ENCODE peak calls at places on chromosomes 1 and 21, in four cellular contexts. S is IMR-90, B is breast epithelium, Q is transverse colon. Y is an unnamed sample.

GRCh38 chr1:212760126-212760823 is 31.3 kb downstream of the NSL1 start:
- DNase-seq in S (no peak), B (no peak), Q (peak), Y (no peak)

GRCh38 chr21:42317826-42318746 is 2.9 kb upstream of the TFF3 start:
- DNase-seq in S (no peak), B (no peak), Q (no peak), Y (no peak)

GRCh38 chr1:168926236-168926635 is 180.3 kb upstream of the ATP1B1 start:
- DNase-seq in S (no peak), B (no peak), Q (no peak), Y (no peak)

GRCh38 chr1:8423702-8424538 is 106.0 kb downstream of the SLC45A1 start:
- DNase-seq in S (peak), B (no peak), Q (peak), Y (no peak)

GRCh38 chr1:17420361-17420760 is 19.1 kb downstream of the RCC2 start:
- DNase-seq in S (no peak), B (no peak), Q (no peak), Y (no peak)

GRCh38 chr1:11918779-11919519 is 7.3 kb downstream of the KIAA2013 start:
- DNase-seq in S (peak), B (peak), Q (no peak), Y (peak)

GRCh38 chr1:99872063-99872462 is 21.9 kb downstream of the AGL start:
- DNase-seq in S (no peak), B (no peak), Q (no peak), Y (no peak)

GRCh38 chr1:92992066-92992465 is 30.8 kb upstream of the DIPK1A start:
- DNase-seq in S (peak), B (no peak), Q (no peak), Y (no peak)

GRCh38 chr1:97047412-97047793 is 325.8 kb downstream of the PTBP2 start:
- DNase-seq in S (no peak), B (no peak), Q (no peak), Y (no peak)

GRCh38 chr1:161200992-161201827 is 957 bp upstream of the NDUFS2 start:
- DNase-seq in S (peak), B (no peak), Q (peak), Y (peak)

GRCh38 chr1:112247971-112248370 is 148.0 kb upstream of the CTTNBP2NL start:
- DNase-seq in S (no peak), B (no peak), Q (no peak), Y (no peak)

GRCh38 chr1:182615468-182616129 is 11.4 kb upstream of the RGS16 start:
- DNase-seq in S (no peak), B (peak), Q (no peak), Y (no peak)

GRCh38 chr1:91099746-91100621 is 78.1 kb upstream of the ZNF644 start:
- DNase-seq in S (no peak), B (no peak), Q (no peak), Y (no peak)

GRCh38 chr1:47638240-47638639 is 200.4 kb downstream of the FOXD2 start:
- DNase-seq in S (no peak), B (no peak), Q (no peak), Y (no peak)

GRCh38 chr1:8706995-8707396 is 110.4 kb downstream of the RERE start:
- DNase-seq in S (peak), B (no peak), Q (no peak), Y (no peak)

GRCh38 chr1:97006044-97006676 is 284.6 kb downstream of the PTBP2 start:
- DNase-seq in S (peak), B (peak), Q (no peak), Y (no peak)

GRCh38 chr1:240414237-240414636 is 197.7 kb downstream of the GREM2 start:
- DNase-seq in S (peak), B (no peak), Q (no peak), Y (no peak)

GRCh38 chr1:53721088-53721487 is 17.9 kb downstream of the GLIS1 start:
- DNase-seq in S (no peak), B (no peak), Q (no peak), Y (no peak)

GRCh38 chr1:239587066-239587465 is 200.7 kb downstream of the CHRM3 start:
- DNase-seq in S (no peak), B (no peak), Q (no peak), Y (no peak)

GRCh38 chr1:12798911-12799310 is 7.7 kb downstream of the PRAMEF1 start:
- DNase-seq in S (no peak), B (no peak), Q (no peak), Y (no peak)

GRCh38 chr1:224903955-224904354 is 25.5 kb upstream of the DNAH14 start:
- DNase-seq in S (no peak), B (no peak), Q (no peak), Y (no peak)

GRCh38 chr1:167775178-167775577 is 53.4 kb downstream of the MPZL1 start:
- DNase-seq in S (peak), B (no peak), Q (no peak), Y (no peak)

GRCh38 chr1:224182866-224183590 is at the start of gene DEGS1:
- DNase-seq in S (peak), B (peak), Q (peak), Y (peak)

GRCh38 chr1:66764994-66765578 is 12.8 kb downstream of the DYNLT5 start:
- DNase-seq in S (peak), B (no peak), Q (peak), Y (no peak)

GRCh38 chr1:226687476-226687875 is 51.6 kb downstream of the ITPKB start:
- DNase-seq in S (no peak), B (no peak), Q (no peak), Y (no peak)

GRCh38 chr1:41591891-41592290 is 107.4 kb upstream of the EDN2 start:
- DNase-seq in S (no peak), B (no peak), Q (no peak), Y (no peak)

GRCh38 chr21:35467536-35467935 is 418.4 kb upstream of the RUNX1 start:
- DNase-seq in S (peak), B (no peak), Q (no peak), Y (no peak)

GRCh38 chr1:25061596-25061995 is 131.5 kb upstream of the RUNX3 start:
- DNase-seq in S (no peak), B (no peak), Q (no peak), Y (no peak)

GRCh38 chr1:115980998-115981993 is 5.0 kb downstream of the SLC22A15 start:
- DNase-seq in S (peak), B (no peak), Q (no peak), Y (no peak)

GRCh38 chr1:109985251-109986053 is 887 bp downstream of the AHCYL1 start:
- DNase-seq in S (no peak), B (no peak), Q (peak), Y (no peak)

GRCh38 chr1:6280761-6281451 is 20.0 kb upstream of the GPR153 start:
- DNase-seq in S (no peak), B (no peak), Q (no peak), Y (no peak)

GRCh38 chr1:199612976-199613774 is 414.3 kb upstream of the NR5A2 start:
- DNase-seq in S (peak), B (no peak), Q (no peak), Y (no peak)

GRCh38 chr1:48245106-48245505 is 22.6 kb downstream of the SLC5A9 start:
- DNase-seq in S (no peak), B (no peak), Q (no peak), Y (peak)

GRCh38 chr1:59972216-59972924 is 45.8 kb upstream of the CYP2J2 start:
- DNase-seq in S (peak), B (no peak), Q (no peak), Y (no peak)

GRCh38 chr1:13675222-13675621 is 24.8 kb upstream of the PRDM2 start:
- DNase-seq in S (no peak), B (no peak), Q (no peak), Y (no peak)

GRCh38 chr1:34930702-34931071 is 1.2 kb upstream of the DLGAP3 start:
- DNase-seq in S (no peak), B (no peak), Q (no peak), Y (no peak)

GRCh38 chr1:30314591-30314990 is 408.8 kb downstream of the MATN1 start:
- DNase-seq in S (no peak), B (no peak), Q (no peak), Y (no peak)

GRCh38 chr1:30310966-30311742 is 412.2 kb downstream of the MATN1 start:
- DNase-seq in S (no peak), B (no peak), Q (no peak), Y (no peak)

GRCh38 chr1:30312226-30312625 is 411.2 kb downstream of the MATN1 start:
- DNase-seq in S (no peak), B (no peak), Q (no peak), Y (no peak)

GRCh38 chr1:30313584-30313983 is 409.8 kb downstream of the MATN1 start:
- DNase-seq in S (no peak), B (no peak), Q (no peak), Y (no peak)

GRCh38 chr1:30313176-30313575 is 410.2 kb downstream of the MATN1 start:
- DNase-seq in S (no peak), B (no peak), Q (no peak), Y (no peak)
- TF ChIP-seq POLR2A in S (no peak), B (no peak), Q (no peak), Y (no peak)

DNA sequence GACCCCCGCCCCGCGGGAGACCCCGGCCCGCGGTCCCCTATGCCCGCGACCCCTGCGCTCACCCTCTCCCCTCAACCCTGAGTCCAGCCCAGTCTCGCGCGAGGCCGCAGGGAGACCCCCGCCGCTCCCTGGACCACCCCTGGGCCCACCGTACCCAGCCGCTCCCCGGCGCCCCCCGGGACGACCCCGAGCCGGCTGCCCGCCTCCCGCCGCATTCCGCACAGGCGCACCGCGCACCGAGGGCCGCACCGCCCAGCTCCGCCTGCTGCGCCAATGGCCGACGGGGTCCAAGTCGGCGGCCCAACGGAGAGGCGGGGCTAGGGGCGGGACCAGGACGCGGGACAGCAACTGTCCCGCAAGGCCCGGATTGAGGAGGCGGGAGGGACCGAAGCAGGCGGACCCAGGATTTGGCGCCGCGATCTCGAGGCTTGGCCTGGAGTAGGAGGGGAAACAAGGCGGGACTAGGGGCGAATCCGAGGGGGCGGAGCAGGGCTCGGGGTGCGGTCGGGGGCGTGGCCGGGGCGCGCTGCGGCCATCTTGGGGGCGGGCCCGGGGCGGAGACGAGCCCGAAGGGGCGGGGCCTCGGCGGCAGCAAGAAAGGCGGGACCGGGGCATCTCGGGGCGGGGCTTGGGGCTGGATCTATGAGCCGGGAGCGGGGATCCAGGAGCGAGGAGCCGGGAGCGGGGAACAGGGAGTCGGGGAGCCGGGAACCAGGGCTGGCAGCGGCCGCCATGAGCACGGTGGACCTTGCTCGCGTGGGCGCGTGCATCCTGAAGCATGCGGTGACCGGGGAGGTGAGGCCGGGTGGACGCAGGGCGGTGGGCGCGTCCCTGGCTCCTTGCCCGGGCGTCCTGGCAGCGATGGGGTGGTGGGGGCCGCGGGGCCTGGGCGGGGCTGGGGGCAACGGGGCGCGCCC is at the start of gene PRXL2B:
- DNase-seq in S (peak), B (peak), Q (peak), Y (peak)
- TF ChIP-seq POLR2A in S (no peak), B (no peak), Q (peak), Y (peak)

DNA sequence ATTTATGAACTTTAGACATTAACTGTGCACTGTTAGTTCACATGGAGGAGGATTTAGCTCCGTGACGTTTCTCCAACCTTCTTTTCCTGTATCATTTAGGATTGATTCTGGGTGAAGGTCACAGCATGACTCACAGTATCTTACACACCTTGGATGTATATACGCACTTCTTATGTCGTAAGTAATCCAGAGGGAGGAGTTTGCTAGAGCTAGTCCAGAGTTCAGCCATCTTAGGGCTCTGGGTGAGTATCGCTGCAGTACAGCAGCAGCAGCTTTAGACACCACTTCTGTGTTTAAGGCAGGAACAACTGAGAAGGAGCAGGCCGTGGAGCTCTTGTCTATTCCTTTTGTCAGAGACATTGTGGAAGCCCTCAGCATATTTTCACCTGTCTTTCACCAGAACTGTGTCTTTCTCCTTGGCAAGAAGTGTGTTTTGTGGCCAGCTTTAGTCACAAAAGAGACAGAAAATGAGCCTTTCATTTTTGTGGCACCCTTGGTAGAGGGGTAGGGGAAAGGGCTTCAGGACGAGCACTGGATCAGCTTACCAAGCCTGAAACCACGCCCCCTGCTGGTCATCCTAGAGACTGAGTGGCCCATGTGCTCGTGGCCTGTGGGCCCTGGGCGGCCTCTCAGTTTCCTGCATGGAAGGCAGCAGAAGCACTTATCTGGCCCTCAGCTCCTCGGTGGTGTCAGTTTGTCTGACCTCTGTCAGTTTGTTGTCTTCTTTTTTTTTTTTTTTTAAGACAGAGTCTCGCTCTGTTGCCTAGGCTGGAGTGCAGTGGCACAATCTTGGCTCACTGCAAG is 64.0 kb downstream of the ADARB1 start:
- DNase-seq in S (peak), B (no peak), Q (peak), Y (peak)
- TF ChIP-seq POLR2A in S (no peak), B (no peak), Q (no peak), Y (no peak)

DNA sequence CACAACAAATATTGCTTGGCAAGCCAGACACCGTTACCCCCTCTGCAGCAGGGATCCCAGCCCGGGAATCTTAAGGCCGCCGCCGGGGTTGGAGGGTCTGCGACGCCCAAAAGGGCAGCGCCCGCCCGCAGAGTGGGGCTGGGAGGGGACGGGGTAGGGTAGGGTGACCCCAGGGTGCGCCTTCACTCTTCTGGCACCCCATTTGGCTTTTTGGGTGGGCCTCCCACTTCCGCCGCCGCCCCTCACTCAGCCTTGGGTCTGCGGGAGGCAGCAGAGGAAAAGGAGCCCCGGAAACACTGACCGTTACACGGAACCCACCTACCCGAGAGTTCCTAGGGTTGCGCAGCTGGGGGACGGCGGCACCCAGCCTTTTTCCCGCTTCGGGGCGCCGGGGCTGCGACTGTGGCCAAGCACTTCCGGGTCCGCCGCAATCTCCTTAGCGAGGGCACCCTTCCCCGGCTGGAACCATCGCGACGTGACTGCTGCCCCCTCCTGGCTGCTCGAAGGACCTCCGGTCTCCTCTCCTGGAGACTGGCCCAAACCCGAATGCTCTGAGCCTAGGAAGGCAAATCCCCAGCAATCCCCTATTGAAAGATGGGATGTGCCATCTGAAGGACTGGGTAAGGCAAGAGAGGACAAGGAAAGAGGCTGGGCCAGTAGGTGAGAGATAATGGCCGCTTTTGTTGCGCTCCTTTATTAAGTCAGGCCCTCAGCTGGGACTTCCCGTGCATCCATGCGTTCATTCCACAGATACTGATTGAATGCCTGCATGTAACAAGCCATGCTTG is at the start of gene PIGC:
- DNase-seq in S (peak), B (peak), Q (peak), Y (peak)
- TF ChIP-seq POLR2A in S (no peak), B (no peak), Q (peak), Y (no peak)

GRCh38 chr1:16205333-16205671 is 7.2 kb downstream of the ARHGEF19 start:
- DNase-seq in S (no peak), B (no peak), Q (no peak), Y (no peak)

GRCh38 chr1:16207318-16208269 is 4.9 kb downstream of the ARHGEF19 start:
- DNase-seq in S (no peak), B (no peak), Q (no peak), Y (no peak)

GRCh38 chr1:16204634-16205332 is 7.7 kb downstream of the ARHGEF19 start:
- DNase-seq in S (no peak), B (no peak), Q (peak), Y (no peak)

GRCh38 chr1:16206547-16207317 is 5.7 kb downstream of the ARHGEF19 start:
- DNase-seq in S (peak), B (peak), Q (peak), Y (peak)

DNA sequence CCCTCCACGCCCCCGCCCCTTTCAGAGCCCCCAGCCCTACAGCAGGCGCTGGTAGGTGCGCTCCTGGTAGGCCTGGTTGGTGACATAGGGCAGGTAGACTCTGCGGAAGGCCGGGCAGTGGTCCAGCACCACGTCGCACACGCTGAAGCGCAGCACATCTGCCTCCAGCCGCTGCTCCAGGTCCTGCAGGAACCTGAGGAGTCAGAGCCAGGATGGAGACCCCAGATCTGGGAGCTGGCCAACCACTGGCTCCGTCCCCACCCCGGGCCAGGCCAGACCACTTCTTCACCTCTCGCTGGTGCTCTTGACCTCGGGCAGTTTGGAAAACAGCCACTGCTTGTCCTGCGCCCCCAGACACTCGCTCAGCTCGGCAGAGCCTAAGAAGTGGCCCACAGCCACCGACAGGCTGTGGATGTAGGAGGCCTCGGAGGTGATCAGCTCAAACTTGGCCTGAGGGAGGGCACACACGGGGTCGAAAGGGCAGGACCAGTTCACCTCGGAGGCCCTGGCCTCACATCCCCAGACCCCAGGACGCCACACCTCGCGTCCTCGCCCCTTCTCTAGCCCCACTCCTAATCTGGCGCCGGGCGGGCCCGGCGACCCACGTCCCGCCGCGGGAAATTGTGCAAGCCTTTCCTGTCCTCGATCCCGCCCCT is 6.4 kb downstream of the ARHGEF19 start:
- DNase-seq in S (no peak), B (no peak), Q (no peak), Y (no peak)
- TF ChIP-seq POLR2A in S (no peak), B (no peak), Q (no peak), Y (no peak)

GRCh38 chr1:155691992-155692528 is 3.2 kb downstream of the DAP3 start:
- DNase-seq in S (no peak), B (no peak), Q (no peak), Y (no peak)

GRCh38 chr1:155694167-155694566 is 5.3 kb downstream of the DAP3 start:
- DNase-seq in S (no peak), B (no peak), Q (no peak), Y (no peak)

GRCh38 chr1:155688318-155689121 is at the start of the genes DAP3 and YY1AP1:
- DNase-seq in S (peak), B (peak), Q (peak), Y (peak)
- TF ChIP-seq POLR2A in S (peak), B (peak), Q (peak), Y (peak)

GRCh38 chr1:175632667-175633066 is 110.7 kb downstream of the TNR start:
- DNase-seq in S (no peak), B (no peak), Q (no peak), Y (no peak)
- TF ChIP-seq POLR2A in S (no peak), B (no peak), Q (no peak), Y (no peak)

GRCh38 chr1:244836598-244836997 is 1.1 kb downstream of the COX20 start:
- DNase-seq in S (peak), B (no peak), Q (no peak), Y (no peak)

GRCh38 chr1:244835276-244836134 is at the start of gene COX20:
- DNase-seq in S (peak), B (peak), Q (peak), Y (peak)

GRCh38 chr1:244833734-244834595 is 1.5 kb upstream of the COX20 start:
- DNase-seq in S (peak), B (peak), Q (peak), Y (peak)

GRCh38 chr1:244836135-244836521 is 670 bp downstream of the COX20 start:
- DNase-seq in S (peak), B (no peak), Q (no peak), Y (no peak)

GRCh38 chr1:244834596-244835275 is 722 bp upstream of the COX20 start:
- DNase-seq in S (peak), B (peak), Q (peak), Y (peak)
- TF ChIP-seq POLR2A in S (peak), B (no peak), Q (peak), Y (peak)

Y was measured in gastrocnemius medialis.